ENCODE peak calls at places on chromosomes 6 and 20, in seven cellular contexts. U, Q, A, X, B, P and E are unnamed samples.

GRCh38 chr6:19811397-19812079 is 25.6 kb upstream of the ID4 start:
- DNase-seq in U (no peak), Q (no peak), A (no peak), X (peak), B (no peak), P (no peak), E (no peak)

GRCh38 chr20:39399463-39399862 is 437.3 kb downstream of the DHX35 start:
- DNase-seq in U (no peak), Q (no peak), A (no peak), X (no peak), B (no peak), P (no peak), E (no peak)

GRCh38 chr6:42316981-42317380 is 99.3 kb upstream of the MRPS10 start:
- DNase-seq in U (no peak), Q (no peak), A (no peak), X (no peak), B (no peak), P (peak), E (no peak)

GRCh38 chr6:51494342-51494741 is 593.1 kb downstream of the PKHD1 start:
- DNase-seq in U (no peak), Q (no peak), A (no peak), X (no peak), B (no peak), P (no peak), E (no peak)

GRCh38 chr6:111612379-111612778 is 6.7 kb upstream of the TRAF3IP2 start:
- DNase-seq in U (no peak), Q (no peak), A (no peak), X (no peak), B (no peak), P (no peak), E (no peak)

GRCh38 chr20:59235226-59235625 is 65.2 kb upstream of the EDN3 start:
- DNase-seq in U (no peak), Q (no peak), A (no peak), X (no peak), B (no peak), P (no peak), E (no peak)

GRCh38 chr6:167703781-167704180 is 122.9 kb upstream of the AFDN start:
- DNase-seq in U (no peak), Q (no peak), A (no peak), X (no peak), B (peak), P (no peak), E (no peak)

GRCh38 chr6:43926644-43927524 is 156.9 kb downstream of the VEGFA start:
- DNase-seq in U (no peak), Q (peak), A (peak), X (peak), B (no peak), P (no peak), E (no peak)

GRCh38 chr6:1613631-1614447 is 4.1 kb downstream of the FOXC1 start:
- DNase-seq in U (no peak), Q (peak), A (no peak), X (no peak), B (peak), P (no peak), E (no peak)

GRCh38 chr6:26427093-26427809 is 13.1 kb upstream of the BTN3A3 start:
- DNase-seq in U (no peak), Q (no peak), A (no peak), X (no peak), B (no peak), P (no peak), E (no peak)

GRCh38 chr6:107866606-107867301 is 42.6 kb upstream of the SCML4 start:
- DNase-seq in U (no peak), Q (peak), A (no peak), X (peak), B (no peak), P (no peak), E (no peak)

GRCh38 chr6:154243793-154244768 is 112.5 kb downstream of the IPCEF1 start:
- DNase-seq in U (no peak), Q (no peak), A (no peak), X (no peak), B (no peak), P (no peak), E (no peak)

GRCh38 chr6:100593522-100593921 is 128.8 kb upstream of the SIM1 start:
- DNase-seq in U (no peak), Q (no peak), A (no peak), X (no peak), B (no peak), P (no peak), E (no peak)
- TF ChIP-seq POLR2AphosphoS5 in U (no peak), Q (no peak), A (no peak), X (no peak), B (no peak), P (no peak), E (no peak)

DNA sequence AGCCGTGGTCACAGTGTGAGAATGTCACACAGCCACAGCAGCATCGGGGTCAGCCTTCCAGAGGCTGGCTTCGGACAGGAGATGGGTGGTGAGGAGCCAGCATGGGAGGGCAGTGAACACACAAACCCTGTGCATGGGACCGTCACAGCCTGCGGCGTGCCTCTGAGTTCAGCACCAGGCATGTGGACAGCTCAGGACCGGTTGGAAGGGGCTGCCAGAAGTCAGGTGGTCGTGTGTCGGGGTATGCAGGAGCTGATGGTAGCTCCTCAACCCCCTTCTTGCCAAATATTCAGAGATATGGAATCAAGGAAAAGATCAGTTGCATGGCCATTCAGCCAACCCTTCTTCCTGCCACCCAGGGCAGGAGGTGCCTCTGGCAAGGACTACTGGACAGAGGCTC is 28.2 kb downstream of the MYT1 start:
- DNase-seq in U (no peak), Q (no peak), A (peak), X (no peak), B (peak), P (no peak), E (no peak)
- TF ChIP-seq TAF1 in U (no peak), Q (no peak), A (no peak), X (no peak), B (no peak), P (no peak), E (no peak)

DNA sequence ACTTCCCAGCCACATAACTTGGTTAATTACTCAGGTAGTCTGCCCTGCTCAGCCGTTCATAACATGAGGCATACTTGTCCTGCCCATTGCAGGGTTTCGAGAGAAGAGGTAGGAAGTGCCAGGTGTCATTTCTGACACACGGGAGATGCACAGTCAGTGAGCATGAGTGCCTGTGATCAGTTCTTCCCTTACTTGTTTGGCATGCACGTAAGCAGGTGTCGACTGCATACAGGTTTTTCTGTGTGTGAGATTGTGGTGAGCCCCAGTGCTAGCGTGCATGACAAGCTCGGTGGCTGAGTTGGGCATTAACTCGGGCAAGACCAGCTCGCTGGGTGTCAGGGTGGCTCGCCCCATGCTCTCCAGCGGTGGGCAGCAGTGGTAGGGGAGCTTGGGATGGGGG is 51.2 kb upstream of the SLC22A1 start:
- DNase-seq in U (no peak), Q (no peak), A (no peak), X (no peak), B (no peak), P (peak), E (no peak)
- TF ChIP-seq POLR2AphosphoS5 in U (no peak), Q (no peak), A (no peak), X (no peak), B (no peak), P (no peak), E (no peak)

DNA sequence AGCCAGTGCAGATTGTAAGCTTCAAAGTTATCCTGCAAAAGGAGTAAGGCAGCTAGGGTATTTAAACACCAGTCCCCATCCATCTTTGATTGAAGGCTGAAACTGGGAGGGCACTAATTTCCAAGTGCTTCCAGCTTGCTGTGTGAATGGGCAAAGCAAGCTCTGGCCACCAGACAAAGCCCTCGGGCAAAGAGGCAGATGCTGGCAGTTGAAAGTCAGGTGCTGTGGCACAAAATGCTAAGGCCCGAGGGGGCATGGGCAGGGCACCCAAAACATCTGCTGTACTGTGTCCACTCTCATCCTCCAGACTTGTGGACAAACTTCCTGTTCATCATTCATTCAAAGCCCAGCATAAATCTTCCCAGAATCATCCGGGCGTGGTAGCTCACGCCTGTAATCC is 62.9 kb downstream of the TRMT6 start:
- DNase-seq in U (no peak), Q (no peak), A (no peak), X (no peak), B (no peak), P (no peak), E (no peak)
- TF ChIP-seq TAF1 in U (no peak), Q (no peak), A (no peak), X (no peak), B (no peak), P (no peak), E (no peak)

GRCh38 chr6:13417954-13418353 is 69.4 kb downstream of the GFOD1 start:
- DNase-seq in U (no peak), Q (no peak), A (no peak), X (no peak), B (no peak), P (no peak), E (no peak)

GRCh38 chr6:13415276-13415675 is 72.1 kb downstream of the GFOD1 start:
- DNase-seq in U (no peak), Q (no peak), A (no peak), X (no peak), B (no peak), P (no peak), E (no peak)

GRCh38 chr6:13419422-13419821 is 68.0 kb downstream of the GFOD1 start:
- DNase-seq in U (no peak), Q (no peak), A (no peak), X (no peak), B (no peak), P (no peak), E (no peak)

GRCh38 chr6:13418838-13419237 is 68.6 kb downstream of the GFOD1 start:
- DNase-seq in U (no peak), Q (no peak), A (no peak), X (no peak), B (no peak), P (no peak), E (no peak)

GRCh38 chr6:13417431-13417830 is 70.0 kb downstream of the GFOD1 start:
- DNase-seq in U (no peak), Q (no peak), A (no peak), X (peak), B (no peak), P (no peak), E (no peak)
- TF ChIP-seq POLR2AphosphoS5 in U (no peak), Q (no peak), A (no peak), X (no peak), B (no peak), P (no peak), E (no peak)

DNA sequence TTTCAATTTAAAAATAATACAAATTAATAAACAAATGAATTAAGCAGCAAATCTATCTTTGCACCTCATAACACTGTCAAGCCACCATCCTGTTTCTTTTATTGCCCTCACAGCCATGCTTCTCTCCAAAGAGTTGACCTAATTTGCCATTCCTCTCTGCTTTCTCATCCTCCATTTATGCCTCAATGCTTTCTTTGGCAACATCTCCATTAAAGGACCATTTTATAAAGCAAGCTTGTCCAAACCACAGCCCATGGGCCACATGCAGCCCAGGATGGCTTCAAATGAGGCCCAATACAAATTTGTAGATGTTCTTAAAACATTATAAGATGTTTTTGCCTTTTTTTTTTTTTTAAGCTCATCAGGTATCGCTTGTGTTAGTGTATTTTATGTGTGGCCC is 26.4 kb upstream of the MEI4 start:
- DNase-seq in U (no peak), Q (no peak), A (no peak), X (no peak), B (no peak), P (no peak), E (no peak)
- TF ChIP-seq TAF1 in U (no peak), Q (no peak), A (no peak), X (no peak), B (no peak), P (no peak), E (no peak)